ENCODE peak calls at places on chromosome 2, in seven cellular contexts. W is colonic mucosa, H is bronchial epithelial cell, K is left ventricle myocardium inferior, M is cardiac muscle cell, V is foreskin fibroblast, C is tibial artery. A is an unnamed sample.

GRCh38 chr2:72153026-72153791 is 5.5 kb upstream of the CYP26B1 start:
- DNase-seq in W (no peak), H (no peak), K (no peak), M (no peak), V (no peak), C (peak), A (no peak)

GRCh38 chr2:205906419-205906818 is 179.6 kb downstream of the INO80D start:
- DNase-seq in W (no peak), H (no peak), K (no peak), M (no peak), V (no peak), C (no peak), A (no peak)

GRCh38 chr2:10245661-10246060 is 57.0 kb upstream of the HPCAL1 start:
- DNase-seq in W (no peak), H (no peak), K (peak), M (no peak), V (no peak), C (peak), A (no peak)

GRCh38 chr2:234074751-234075520 is 24.4 kb downstream of the SPP2 start:
- DNase-seq in W (no peak), H (no peak), K (no peak), M (no peak), V (no peak), C (no peak), A (no peak)

GRCh38 chr2:45962522-45962921 is 311.0 kb downstream of the PRKCE start:
- DNase-seq in W (peak), H (peak), K (peak), M (peak), V (peak), C (peak), A (peak)

GRCh38 chr2:31107588-31108300 is 30.5 kb downstream of the GALNT14 start:
- DNase-seq in W (no peak), H (peak), K (no peak), M (peak), V (peak), C (no peak), A (no peak)

GRCh38 chr2:177724398-177725287 is 332.1 kb downstream of the AGPS start:
- DNase-seq in W (peak), H (peak), K (peak), M (peak), V (peak), C (no peak), A (peak)

GRCh38 chr2:46036929-46037328 is 260.3 kb upstream of the EPAS1 start:
- DNase-seq in W (no peak), H (no peak), K (no peak), M (peak), V (peak), C (no peak), A (peak)

GRCh38 chr2:165627463-165627862 is 158.0 kb downstream of the CSRNP3 start:
- DNase-seq in W (no peak), H (peak), K (no peak), M (peak), V (peak), C (no peak), A (peak)

GRCh38 chr2:171412571-171412970 is 21.2 kb downstream of the METTL8 start:
- DNase-seq in W (no peak), H (no peak), K (no peak), M (peak), V (no peak), C (no peak), A (no peak)

GRCh38 chr2:169683425-169684134 is 10.6 kb downstream of the CFAP210 start:
- DNase-seq in W (no peak), H (no peak), K (no peak), M (no peak), V (no peak), C (no peak), A (no peak)

GRCh38 chr2:227871375-227871788 is at the start of gene DAW1:
- DNase-seq in W (peak), H (no peak), K (peak), M (peak), V (no peak), C (no peak), A (peak)

GRCh38 chr2:69547984-69548715 is 95.4 kb downstream of the AAK1 start:
- DNase-seq in W (no peak), H (no peak), K (no peak), M (peak), V (no peak), C (no peak), A (no peak)

GRCh38 chr2:46909153-46909552 is 6.5 kb downstream of the MCFD2 start:
- DNase-seq in W (no peak), H (no peak), K (no peak), M (no peak), V (no peak), C (no peak), A (no peak)

GRCh38 chr2:10303634-10304378 is 1.1 kb downstream of the HPCAL1 start:
- DNase-seq in W (peak), H (no peak), K (peak), M (peak), V (peak), C (no peak), A (no peak)

GRCh38 chr2:8196311-8196710 is 485.5 kb upstream of the ID2 start:
- DNase-seq in W (no peak), H (no peak), K (no peak), M (no peak), V (no peak), C (no peak), A (no peak)

GRCh38 chr2:3179208-3179607 is 198.4 kb downstream of the EIPR1 start:
- DNase-seq in W (no peak), H (no peak), K (no peak), M (no peak), V (no peak), C (no peak), A (no peak)
- TF ChIP-seq CTCF in W (no peak), H (no peak), K (no peak), M (no peak), V (no peak), C (no peak), A (peak)

DNA sequence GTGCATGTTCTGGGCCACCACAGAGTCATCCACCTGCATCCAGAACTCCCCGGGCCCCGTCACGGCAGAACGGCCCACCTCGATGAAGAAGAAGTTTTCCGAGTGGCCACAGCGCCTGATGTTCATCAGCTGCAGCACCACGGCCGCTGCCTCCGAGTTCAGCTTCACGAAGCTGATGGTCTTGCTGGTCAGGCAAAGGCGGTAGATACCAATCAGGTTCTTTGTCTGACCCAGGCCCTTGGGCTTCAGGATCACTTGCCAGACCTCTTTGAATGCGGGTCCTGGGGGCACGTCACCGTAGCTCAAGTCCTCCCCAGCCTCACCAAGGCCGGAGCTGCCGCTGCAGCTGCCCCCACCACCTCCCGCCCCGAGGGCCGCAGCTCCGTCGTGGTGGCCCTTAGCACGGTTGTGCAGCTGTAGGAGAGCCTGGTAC is 1.6 kb downstream of the IRS1 start:
- DNase-seq in W (peak), H (no peak), K (peak), M (no peak), V (no peak), C (no peak), A (no peak)
- H3K4me3 ChIP-seq in W (peak), H (peak), K (peak), M (peak), V (peak), C (peak), A (peak)

GRCh38 chr2:127423880-127424279 is 5.7 kb downstream of the PROC start:
- DNase-seq in W (no peak), H (no peak), K (no peak), M (no peak), V (no peak), C (no peak), A (no peak)

GRCh38 chr2:127422631-127423475 is 4.6 kb downstream of the PROC start:
- DNase-seq in W (peak), H (no peak), K (no peak), M (no peak), V (no peak), C (no peak), A (no peak)

GRCh38 chr2:127425540-127426490 is 7.6 kb downstream of the PROC start:
- DNase-seq in W (no peak), H (no peak), K (no peak), M (no peak), V (no peak), C (no peak), A (no peak)

GRCh38 chr2:127423476-127423840 is 5.2 kb downstream of the PROC start:
- DNase-seq in W (peak), H (peak), K (no peak), M (no peak), V (no peak), C (no peak), A (no peak)

GRCh38 chr2:127424598-127425379 is 6.6 kb downstream of the PROC start:
- DNase-seq in W (no peak), H (no peak), K (no peak), M (no peak), V (no peak), C (no peak), A (no peak)
- TF ChIP-seq CTCF in W (no peak), H (no peak), K (no peak), M (no peak), V (no peak), C (no peak), A (no peak)

GRCh38 chr2:158970522-158970855 is 2.0 kb downstream of the TANC1 start:
- DNase-seq in W (peak), H (no peak), K (no peak), M (no peak), V (no peak), C (no peak), A (no peak)
- H3K4me3 ChIP-seq in W (peak), H (peak), K (peak), M (peak), V (peak), C (peak), A (peak)

GRCh38 chr2:85921659-85922058 is 32.9 kb upstream of the ST3GAL5 start:
- DNase-seq in W (no peak), H (no peak), K (no peak), M (no peak), V (no peak), C (no peak), A (no peak)

GRCh38 chr2:85920810-85921545 is 32.2 kb upstream of the ST3GAL5 start:
- DNase-seq in W (no peak), H (peak), K (peak), M (peak), V (no peak), C (no peak), A (no peak)

GRCh38 chr2:85925216-85925671 is 36.5 kb upstream of the ST3GAL5 start:
- DNase-seq in W (no peak), H (no peak), K (no peak), M (no peak), V (no peak), C (no peak), A (no peak)

GRCh38 chr2:85924522-85924921 is 35.7 kb upstream of the ST3GAL5 start:
- DNase-seq in W (peak), H (peak), K (peak), M (peak), V (peak), C (peak), A (no peak)

GRCh38 chr2:85922210-85922609 is 33.4 kb upstream of the ST3GAL5 start:
- DNase-seq in W (no peak), H (peak), K (no peak), M (no peak), V (no peak), C (no peak), A (no peak)
- TF ChIP-seq CTCF in W (no peak), H (no peak), K (no peak), M (no peak), V (no peak), C (no peak), A (no peak)

GRCh38 chr2:38274286-38275276 is 102.5 kb downstream of the ATL2 start:
- DNase-seq in W (no peak), H (peak), K (no peak), M (peak), V (peak), C (no peak), A (peak)
- H3K4me3 ChIP-seq in W (no peak), H (no peak), K (no peak), M (no peak), V (no peak), C (no peak), A (no peak)

GRCh38 chr2:63007813-63008458 is 42.7 kb upstream of the OTX1 start:
- DNase-seq in W (no peak), H (no peak), K (no peak), M (no peak), V (no peak), C (no peak), A (no peak)
- TF ChIP-seq CTCF in W (no peak), H (no peak), K (no peak), M (no peak), V (no peak), C (no peak), A (no peak)

A was measured in HFF-Myc.